ENCODE peak calls at places on chromosomes 13 and 19, in five cellular contexts. S is astrocyte of the cerebellum, G is GDM1, Y is activated B cell treated with CpG ODN at 0.5 μM for 24 hours, P is posterior cingulate gyrus. L is an unnamed sample.

GRCh38 chr13:51666316-51666715 is 82.1 kb downstream of the WDFY2 start:
- DNase-seq in S (no peak), G (no peak), Y (no peak), P (no peak), L (no peak)

GRCh38 chr19:18999896-19000620 is 33.3 kb downstream of the SUGP2 start:
- DNase-seq in S (no peak), G (no peak), Y (no peak), P (no peak), L (no peak)

GRCh38 chr13:73748404-73748803 is 385.8 kb downstream of the KLF12 start:
- DNase-seq in S (no peak), G (no peak), Y (no peak), P (no peak), L (no peak)

GRCh38 chr13:59442946-59443345 is 720.8 kb downstream of the DIAPH3 start:
- DNase-seq in S (no peak), G (no peak), Y (no peak), P (no peak), L (no peak)

GRCh38 chr19:54047626-54048025 is 16.1 kb downstream of the VSTM1 start:
- DNase-seq in S (no peak), G (no peak), Y (no peak), P (no peak), L (no peak)

GRCh38 chr13:63696055-63696454 is 2280.4 kb upstream of the PCDH20 start:
- DNase-seq in S (peak; percentile 59), G (no peak), Y (no peak), P (no peak), L (no peak)

GRCh38 chr13:73059460-73060250 is 850 bp downstream of the KLF5 start:
- DNase-seq in S (no peak), G (no peak), Y (peak; percentile 38), P (peak; percentile 27), L (peak; percentile 8)

GRCh38 chr13:50866817-50867640 is 23.5 kb upstream of the DLEU7 start:
- DNase-seq in S (no peak), G (no peak), Y (no peak), P (no peak), L (no peak)

GRCh38 chr19:4380254-4380727 is 20.1 kb downstream of the SH3GL1 start:
- DNase-seq in S (no peak), G (no peak), Y (peak; percentile 40), P (no peak), L (no peak)

GRCh38 chr19:14476663-14477401 is 1.7 kb upstream of the PTGER1 start:
- DNase-seq in S (peak; percentile 37), G (no peak), Y (no peak), P (no peak), L (no peak)

GRCh38 chr13:27854606-27855005 is 62.3 kb downstream of the GSX1 start:
- DNase-seq in S (no peak), G (no peak), Y (no peak), P (no peak), L (no peak)

GRCh38 chr13:98327326-98328314 is 150.6 kb upstream of the RNF113B start:
- DNase-seq in S (peak; percentile 29), G (no peak), Y (no peak), P (no peak), L (no peak)

GRCh38 chr13:106581268-106581667 is 13.3 kb upstream of the ARGLU1 start:
- DNase-seq in S (no peak), G (no peak), Y (no peak), P (no peak), L (no peak)

GRCh38 chr19:50420127-50420526 is 1.4 kb downstream of the SPIB start:
- DNase-seq in S (no peak), G (no peak), Y (no peak), P (no peak), L (no peak)

GRCh38 chr13:107347641-107348369 is 779.9 kb upstream of the ARGLU1 start:
- DNase-seq in S (no peak), G (no peak), Y (no peak), P (no peak), L (no peak)

GRCh38 chr13:72004975-72005374 is 138.0 kb upstream of the DACH1 start:
- DNase-seq in S (peak; percentile 91), G (no peak), Y (no peak), P (no peak), L (no peak)

GRCh38 chr13:76331948-76332712 is 554.1 kb downstream of the KCTD12 start:
- DNase-seq in S (peak; percentile 63), G (peak; percentile 39), Y (no peak), P (no peak), L (no peak)

GRCh38 chr13:110300090-110300815 is 6.7 kb downstream of the COL4A1 start:
- DNase-seq in S (no peak), G (no peak), Y (no peak), P (no peak), L (no peak)

GRCh38 chr13:75635621-75636338 is at the start of gene LMO7:
- DNase-seq in S (no peak), G (peak; percentile 54), Y (no peak), P (peak; percentile 15), L (peak; percentile 44)

GRCh38 chr19:8046569-8047165 is 5.9 kb upstream of the CCL25 start:
- DNase-seq in S (no peak), G (no peak), Y (no peak), P (no peak), L (no peak)

GRCh38 chr19:11268783-11269267 is 6.5 kb upstream of the DOCK6 start:
- DNase-seq in S (no peak), G (no peak), Y (no peak), P (no peak), L (peak; percentile 94)

GRCh38 chr13:27183561-27184147 is 12.0 kb upstream of the USP12 start:
- DNase-seq in S (no peak), G (no peak), Y (no peak), P (no peak), L (no peak)

GRCh38 chr19:45153339-45154063 is 7.3 kb downstream of the NKPD1 start:
- DNase-seq in S (no peak), G (no peak), Y (peak; percentile 31), P (peak; percentile 57), L (no peak)

GRCh38 chr13:40152145-40152544 is 496.7 kb downstream of the COG6 start:
- DNase-seq in S (peak; percentile 32), G (no peak), Y (no peak), P (no peak), L (peak; percentile 6)